ENCODE peak calls at places on chromosomes 6 and 20, in ten cellular contexts. I, R, A, N, Y, G, X, J, W and M are unnamed samples.

GRCh38 chr20:8389381-8390368 is 257.6 kb downstream of the PLCB1 start:
- DNase-seq in I (no peak), R (peak), A (peak), N (peak), Y (no peak), G (no peak), X (peak), J (no peak), W (no peak), M (peak)

GRCh38 chr20:23141450-23142161 is 55.5 kb upstream of the CD93 start:
- DNase-seq in I (peak), R (no peak), A (no peak), N (no peak), Y (no peak), G (no peak), X (no peak), J (no peak), W (no peak), M (no peak)

GRCh38 chr20:9214676-9215075 is 145.8 kb downstream of the PLCB4 start:
- DNase-seq in I (no peak), R (no peak), A (no peak), N (peak), Y (no peak), G (no peak), X (no peak), J (no peak), W (peak), M (no peak)

GRCh38 chr6:47403801-47404200 is 73.8 kb upstream of the CD2AP start:
- DNase-seq in I (no peak), R (no peak), A (no peak), N (peak), Y (no peak), G (no peak), X (no peak), J (no peak), W (no peak), M (no peak)

GRCh38 chr6:111709615-111710398 is 104.1 kb upstream of the TRAF3IP2 start:
- DNase-seq in I (no peak), R (peak), A (peak), N (peak), Y (peak), G (peak), X (peak), J (peak), W (peak), M (peak)

GRCh38 chr6:82251942-82252341 is 4.4 kb upstream of the IBTK start:
- DNase-seq in I (no peak), R (peak), A (peak), N (no peak), Y (no peak), G (no peak), X (peak), J (no peak), W (no peak), M (no peak)

GRCh38 chr6:122063090-122063489 is 336.4 kb upstream of the HSF2 start:
- DNase-seq in I (no peak), R (no peak), A (no peak), N (no peak), Y (no peak), G (no peak), X (no peak), J (no peak), W (no peak), M (no peak)

GRCh38 chr6:41683460-41684310 is 45.4 kb downstream of the MDFI start:
- DNase-seq in I (peak), R (peak), A (peak), N (peak), Y (peak), G (peak), X (peak), J (peak), W (no peak), M (no peak)

GRCh38 chr6:66897576-66897975 is 1190.5 kb upstream of the EYS start:
- DNase-seq in I (no peak), R (no peak), A (no peak), N (peak), Y (no peak), G (no peak), X (peak), J (peak), W (no peak), M (peak)

GRCh38 chr6:36032245-36032644 is 4.6 kb downstream of the MAPK14 start:
- DNase-seq in I (no peak), R (no peak), A (no peak), N (no peak), Y (no peak), G (no peak), X (no peak), J (no peak), W (no peak), M (no peak)

GRCh38 chr20:36754656-36755222 is 8.8 kb upstream of the NDRG3 start:
- DNase-seq in I (no peak), R (peak), A (peak), N (peak), Y (peak), G (no peak), X (peak), J (peak), W (peak), M (peak)

GRCh38 chr20:53677447-53678314 is 84.0 kb upstream of the ZNF217 start:
- DNase-seq in I (no peak), R (peak), A (no peak), N (no peak), Y (no peak), G (no peak), X (no peak), J (no peak), W (peak), M (no peak)

GRCh38 chr20:50713677-50714101 is 17.7 kb upstream of the PARD6B start:
- DNase-seq in I (no peak), R (peak), A (no peak), N (no peak), Y (no peak), G (no peak), X (peak), J (no peak), W (no peak), M (no peak)

GRCh38 chr20:35661013-35661412 is 3.7 kb downstream of the CPNE1 start:
- DNase-seq in I (no peak), R (no peak), A (no peak), N (peak), Y (no peak), G (no peak), X (no peak), J (peak), W (no peak), M (no peak)

GRCh38 chr20:38221041-38221589 is 39.4 kb downstream of the KIAA1755 start:
- DNase-seq in I (peak), R (peak), A (peak), N (peak), Y (peak), G (peak), X (peak), J (peak), W (no peak), M (no peak)

GRCh38 chr6:112443118-112443641 is 96.0 kb downstream of the RFPL4B start:
- DNase-seq in I (no peak), R (peak), A (no peak), N (no peak), Y (no peak), G (no peak), X (no peak), J (no peak), W (no peak), M (no peak)

GRCh38 chr6:149863846-149864577 is at the start of gene LRP11:
- DNase-seq in I (peak), R (peak), A (peak), N (peak), Y (peak), G (peak), X (peak), J (peak), W (no peak), M (no peak)

GRCh38 chr20:36086767-36087166 is 67.8 kb upstream of the EPB41L1 start:
- DNase-seq in I (no peak), R (no peak), A (no peak), N (peak), Y (no peak), G (no peak), X (no peak), J (peak), W (no peak), M (no peak)

GRCh38 chr6:79686698-79687309 is 55.7 kb downstream of the SH3BGRL2 start:
- DNase-seq in I (no peak), R (no peak), A (no peak), N (no peak), Y (no peak), G (no peak), X (no peak), J (no peak), W (no peak), M (no peak)

GRCh38 chr6:79872986-79873385 is 74.4 kb downstream of the ELOVL4 start:
- DNase-seq in I (no peak), R (no peak), A (no peak), N (peak), Y (no peak), G (no peak), X (no peak), J (no peak), W (peak), M (no peak)

GRCh38 chr20:1882026-1882425 is 13.2 kb upstream of the SIRPA start:
- DNase-seq in I (no peak), R (no peak), A (no peak), N (no peak), Y (no peak), G (no peak), X (no peak), J (no peak), W (no peak), M (no peak)

GRCh38 chr20:61736751-61737310 is 328.9 kb downstream of the TAF4 start:
- DNase-seq in I (no peak), R (no peak), A (no peak), N (no peak), Y (no peak), G (no peak), X (no peak), J (no peak), W (no peak), M (no peak)

GRCh38 chr6:108105584-108105983 is 31.0 kb upstream of the OSTM1 start:
- DNase-seq in I (no peak), R (no peak), A (no peak), N (no peak), Y (no peak), G (no peak), X (no peak), J (no peak), W (no peak), M (no peak)

GRCh38 chr20:32327087-32327681 is 30.9 kb upstream of the ASXL1 start:
- DNase-seq in I (no peak), R (no peak), A (peak), N (no peak), Y (no peak), G (no peak), X (no peak), J (peak), W (no peak), M (no peak)

GRCh38 chr20:24382775-24383174 is 86.7 kb upstream of the SYNDIG1 start:
- DNase-seq in I (no peak), R (peak), A (peak), N (no peak), Y (no peak), G (no peak), X (peak), J (no peak), W (no peak), M (no peak)

GRCh38 chr6:57193177-57193576 is 21.1 kb downstream of the BAG2 start:
- DNase-seq in I (no peak), R (no peak), A (no peak), N (no peak), Y (no peak), G (no peak), X (no peak), J (no peak), W (no peak), M (no peak)

GRCh38 chr20:1809121-1809520 is 86.1 kb upstream of the SIRPA start:
- DNase-seq in I (no peak), R (no peak), A (no peak), N (peak), Y (no peak), G (no peak), X (no peak), J (peak), W (no peak), M (peak)

GRCh38 chr20:41837669-41838224 is 219.6 kb upstream of the CHD6 start:
- DNase-seq in I (no peak), R (no peak), A (peak), N (no peak), Y (peak), G (no peak), X (peak), J (no peak), W (no peak), M (no peak)

GRCh38 chr6:30349411-30350177 is 4.6 kb downstream of the RPP21 start:
- DNase-seq in I (no peak), R (no peak), A (no peak), N (no peak), Y (no peak), G (no peak), X (no peak), J (no peak), W (no peak), M (no peak)

GRCh38 chr6:128124713-128125112 is 223.9 kb upstream of the THEMIS start:
- DNase-seq in I (no peak), R (no peak), A (no peak), N (peak), Y (no peak), G (no peak), X (no peak), J (peak), W (no peak), M (no peak)